ENCODE peak calls at places on chromosomes 1 and 21, in six cellular contexts. One of them, this sample, is unnamed.
A peak's percentile ranks its signal among the peaks of the same experiment; 100 is the strongest.

GRCh38 chr21:26136686-26137085 is 33.9 kb downstream of the APP start:
- DNase-seq in CD4-positive, alpha-beta T cell: no peak
- DNase-seq in Peyer's patch: no peak
- DNase-seq in uterus: no peak
- DNase-seq in CD8-positive, alpha-beta T cell: no peak
- DNase-seq in suprapubic skin: no peak
- DNase-seq in this sample: no peak

GRCh38 chr21:34031835-34032370 is 41.5 kb upstream of the MRPS6 start:
- DNase-seq in CD4-positive, alpha-beta T cell: no peak
- DNase-seq in Peyer's patch: no peak
- DNase-seq in uterus: no peak
- DNase-seq in CD8-positive, alpha-beta T cell: no peak
- DNase-seq in suprapubic skin: no peak
- DNase-seq in this sample: no peak

GRCh38 chr1:244800821-244801220 is 34.6 kb upstream of the COX20 start:
- DNase-seq in CD4-positive, alpha-beta T cell: no peak
- DNase-seq in Peyer's patch: no peak
- DNase-seq in uterus: no peak
- DNase-seq in CD8-positive, alpha-beta T cell: no peak
- DNase-seq in suprapubic skin: peak; percentile 58
- DNase-seq in this sample: no peak

GRCh38 chr1:109844609-109845008 is 66.0 kb upstream of the CSF1 start:
- DNase-seq in CD4-positive, alpha-beta T cell: no peak
- DNase-seq in Peyer's patch: no peak
- DNase-seq in uterus: no peak
- DNase-seq in CD8-positive, alpha-beta T cell: no peak
- DNase-seq in suprapubic skin: no peak
- DNase-seq in this sample: no peak

GRCh38 chr1:205593532-205593931 is 38.3 kb downstream of the ELK4 start:
- DNase-seq in CD4-positive, alpha-beta T cell: no peak
- DNase-seq in Peyer's patch: no peak
- DNase-seq in uterus: no peak
- DNase-seq in CD8-positive, alpha-beta T cell: no peak
- DNase-seq in suprapubic skin: no peak
- DNase-seq in this sample: no peak

GRCh38 chr1:155681776-155682175 is 6.8 kb downstream of the YY1AP1 start:
- DNase-seq in CD4-positive, alpha-beta T cell: no peak
- DNase-seq in Peyer's patch: no peak
- DNase-seq in uterus: no peak
- DNase-seq in CD8-positive, alpha-beta T cell: no peak
- DNase-seq in suprapubic skin: no peak
- DNase-seq in this sample: no peak

GRCh38 chr1:45685308-45686080 is 839 bp downstream of the GPBP1L1 start:
- DNase-seq in CD4-positive, alpha-beta T cell: no peak
- DNase-seq in Peyer's patch: no peak
- DNase-seq in uterus: no peak
- DNase-seq in CD8-positive, alpha-beta T cell: no peak
- DNase-seq in suprapubic skin: no peak
- DNase-seq in this sample: no peak

GRCh38 chr1:47575855-47576757 is 138.3 kb downstream of the FOXD2 start:
- DNase-seq in CD4-positive, alpha-beta T cell: no peak
- DNase-seq in Peyer's patch: no peak
- DNase-seq in uterus: no peak
- DNase-seq in CD8-positive, alpha-beta T cell: no peak
- DNase-seq in suprapubic skin: no peak
- DNase-seq in this sample: no peak

GRCh38 chr1:94676686-94677085 is 135.1 kb upstream of the F3 start:
- DNase-seq in CD4-positive, alpha-beta T cell: no peak
- DNase-seq in Peyer's patch: no peak
- DNase-seq in uterus: no peak
- DNase-seq in CD8-positive, alpha-beta T cell: no peak
- DNase-seq in suprapubic skin: no peak
- DNase-seq in this sample: no peak

GRCh38 chr1:225863167-225863566 is 19.0 kb downstream of the TMEM63A start:
- DNase-seq in CD4-positive, alpha-beta T cell: no peak
- DNase-seq in Peyer's patch: no peak
- DNase-seq in uterus: peak; percentile 73
- DNase-seq in CD8-positive, alpha-beta T cell: no peak
- DNase-seq in suprapubic skin: no peak
- DNase-seq in this sample: no peak

GRCh38 chr1:47562799-47563198 is 125.0 kb downstream of the FOXD2 start:
- DNase-seq in CD4-positive, alpha-beta T cell: no peak
- DNase-seq in Peyer's patch: no peak
- DNase-seq in uterus: no peak
- DNase-seq in CD8-positive, alpha-beta T cell: no peak
- DNase-seq in suprapubic skin: no peak
- DNase-seq in this sample: no peak

GRCh38 chr1:150575518-150576366 is 3.7 kb downstream of the MCL1 start:
- DNase-seq in CD4-positive, alpha-beta T cell: no peak
- DNase-seq in Peyer's patch: no peak
- DNase-seq in uterus: no peak
- DNase-seq in CD8-positive, alpha-beta T cell: no peak
- DNase-seq in suprapubic skin: no peak
- DNase-seq in this sample: no peak

GRCh38 chr1:215473943-215474342 is 93.2 kb upstream of the KCTD3 start:
- DNase-seq in CD4-positive, alpha-beta T cell: no peak
- DNase-seq in Peyer's patch: no peak
- DNase-seq in uterus: no peak
- DNase-seq in CD8-positive, alpha-beta T cell: no peak
- DNase-seq in suprapubic skin: no peak
- DNase-seq in this sample: no peak

GRCh38 chr1:156146749-156147405 is 6.5 kb upstream of the SEMA4A start:
- DNase-seq in CD4-positive, alpha-beta T cell: no peak
- DNase-seq in Peyer's patch: no peak
- DNase-seq in uterus: no peak
- DNase-seq in CD8-positive, alpha-beta T cell: no peak
- DNase-seq in suprapubic skin: no peak
- DNase-seq in this sample: no peak

GRCh38 chr21:36428789-36429671 is 43.8 kb downstream of the CHAF1B start:
- DNase-seq in CD4-positive, alpha-beta T cell: no peak
- DNase-seq in Peyer's patch: no peak
- DNase-seq in uterus: no peak
- DNase-seq in CD8-positive, alpha-beta T cell: no peak
- DNase-seq in suprapubic skin: no peak
- DNase-seq in this sample: no peak

GRCh38 chr1:230270185-230270939 is 155.8 kb downstream of the PGBD5 start:
- DNase-seq in CD4-positive, alpha-beta T cell: no peak
- DNase-seq in Peyer's patch: no peak
- DNase-seq in uterus: no peak
- DNase-seq in CD8-positive, alpha-beta T cell: no peak
- DNase-seq in suprapubic skin: peak; percentile 12
- DNase-seq in this sample: no peak

GRCh38 chr1:224697888-224698450 is 81.9 kb downstream of the CNIH3 start:
- DNase-seq in CD4-positive, alpha-beta T cell: no peak
- DNase-seq in Peyer's patch: no peak
- DNase-seq in uterus: no peak
- DNase-seq in CD8-positive, alpha-beta T cell: no peak
- DNase-seq in suprapubic skin: no peak
- DNase-seq in this sample: no peak

GRCh38 chr21:45523411-45524101 is 18.7 kb downstream of the SLC19A1 start:
- DNase-seq in CD4-positive, alpha-beta T cell: no peak
- DNase-seq in Peyer's patch: no peak
- DNase-seq in uterus: peak; percentile 12
- DNase-seq in CD8-positive, alpha-beta T cell: no peak
- DNase-seq in suprapubic skin: peak; percentile 54
- DNase-seq in this sample: no peak

GRCh38 chr1:20705356-20705755 is 12.5 kb downstream of the KIF17 start:
- DNase-seq in CD4-positive, alpha-beta T cell: no peak
- DNase-seq in Peyer's patch: no peak
- DNase-seq in uterus: no peak
- DNase-seq in CD8-positive, alpha-beta T cell: no peak
- DNase-seq in suprapubic skin: no peak
- DNase-seq in this sample: no peak

DNA sequence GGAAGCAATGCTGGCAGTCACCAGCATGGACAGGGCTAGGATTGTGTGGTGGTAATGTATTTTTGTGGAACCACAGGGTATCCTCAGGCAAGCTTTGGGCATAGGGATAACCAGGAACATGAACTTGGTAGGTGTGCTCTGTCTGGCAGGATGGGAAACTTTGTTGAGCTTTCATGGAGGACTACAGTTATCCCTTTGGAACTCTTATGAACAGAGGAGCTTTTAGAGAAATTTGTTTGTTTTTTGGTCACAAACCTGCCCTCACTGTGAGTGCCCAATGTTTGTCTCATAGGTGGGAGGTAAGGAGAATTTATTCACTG is 54.4 kb downstream of the MACF1 start:
- DNase-seq in CD4-positive, alpha-beta T cell: no peak
- DNase-seq in Peyer's patch: no peak
- DNase-seq in uterus: no peak
- DNase-seq in CD8-positive, alpha-beta T cell: no peak
- DNase-seq in suprapubic skin: no peak
- DNase-seq in this sample: no peak
- H3K27ac ChIP-seq in CD4-positive, alpha-beta T cell: no peak overlapping the region
- H3K27ac ChIP-seq in Peyer's patch: no peak overlapping the region
- H3K27ac ChIP-seq in uterus: peak overlapping the region; percentile 80
- H3K27ac ChIP-seq in CD8-positive, alpha-beta T cell: no peak overlapping the region
- H3K27ac ChIP-seq in suprapubic skin: no peak overlapping the region
- H3K27ac ChIP-seq in this sample: peak overlapping the region; percentile 30

GRCh38 chr1:9596419-9597123 is 7.9 kb downstream of the TMEM201 start:
- DNase-seq in CD4-positive, alpha-beta T cell: no peak
- DNase-seq in Peyer's patch: no peak
- DNase-seq in uterus: no peak
- DNase-seq in CD8-positive, alpha-beta T cell: no peak
- DNase-seq in suprapubic skin: peak; percentile 74
- DNase-seq in this sample: no peak

GRCh38 chr1:9595968-9596340 is 7.2 kb downstream of the TMEM201 start:
- DNase-seq in CD4-positive, alpha-beta T cell: no peak
- DNase-seq in Peyer's patch: no peak
- DNase-seq in uterus: no peak
- DNase-seq in CD8-positive, alpha-beta T cell: no peak
- DNase-seq in suprapubic skin: no peak
- DNase-seq in this sample: no peak

GRCh38 chr1:9593492-9594465 is 5.1 kb downstream of the TMEM201 start:
- DNase-seq in CD4-positive, alpha-beta T cell: peak; percentile 20
- DNase-seq in Peyer's patch: peak; percentile 63
- DNase-seq in uterus: no peak
- DNase-seq in CD8-positive, alpha-beta T cell: no peak
- DNase-seq in suprapubic skin: no peak
- DNase-seq in this sample: peak; percentile 25

GRCh38 chr1:9594471-9595155 is 5.9 kb downstream of the TMEM201 start:
- DNase-seq in CD4-positive, alpha-beta T cell: no peak
- DNase-seq in Peyer's patch: no peak
- DNase-seq in uterus: no peak
- DNase-seq in CD8-positive, alpha-beta T cell: no peak
- DNase-seq in suprapubic skin: no peak
- DNase-seq in this sample: no peak

GRCh38 chr1:9595156-9595967 is 6.7 kb downstream of the TMEM201 start:
- DNase-seq in CD4-positive, alpha-beta T cell: no peak
- DNase-seq in Peyer's patch: no peak
- DNase-seq in uterus: no peak
- DNase-seq in CD8-positive, alpha-beta T cell: no peak
- DNase-seq in suprapubic skin: no peak
- DNase-seq in this sample: no peak
- H3K27ac ChIP-seq in CD4-positive, alpha-beta T cell: no peak overlapping the region
- H3K27ac ChIP-seq in Peyer's patch: no peak overlapping the region
- H3K27ac ChIP-seq in uterus: no peak overlapping the region
- H3K27ac ChIP-seq in CD8-positive, alpha-beta T cell: no peak overlapping the region
- H3K27ac ChIP-seq in suprapubic skin: no peak overlapping the region
- H3K27ac ChIP-seq in this sample: no peak overlapping the region

GRCh38 chr1:211393203-211393602 is 66.6 kb downstream of the TRAF5 start:
- DNase-seq in CD4-positive, alpha-beta T cell: no peak
- DNase-seq in Peyer's patch: no peak
- DNase-seq in uterus: no peak
- DNase-seq in CD8-positive, alpha-beta T cell: no peak
- DNase-seq in suprapubic skin: no peak
- DNase-seq in this sample: no peak
- H3K27ac ChIP-seq in CD4-positive, alpha-beta T cell: no peak overlapping the region
- H3K27ac ChIP-seq in Peyer's patch: no peak overlapping the region
- H3K27ac ChIP-seq in uterus: no peak overlapping the region
- H3K27ac ChIP-seq in CD8-positive, alpha-beta T cell: no peak overlapping the region
- H3K27ac ChIP-seq in suprapubic skin: no peak overlapping the region
- H3K27ac ChIP-seq in this sample: no peak overlapping the region

DNA sequence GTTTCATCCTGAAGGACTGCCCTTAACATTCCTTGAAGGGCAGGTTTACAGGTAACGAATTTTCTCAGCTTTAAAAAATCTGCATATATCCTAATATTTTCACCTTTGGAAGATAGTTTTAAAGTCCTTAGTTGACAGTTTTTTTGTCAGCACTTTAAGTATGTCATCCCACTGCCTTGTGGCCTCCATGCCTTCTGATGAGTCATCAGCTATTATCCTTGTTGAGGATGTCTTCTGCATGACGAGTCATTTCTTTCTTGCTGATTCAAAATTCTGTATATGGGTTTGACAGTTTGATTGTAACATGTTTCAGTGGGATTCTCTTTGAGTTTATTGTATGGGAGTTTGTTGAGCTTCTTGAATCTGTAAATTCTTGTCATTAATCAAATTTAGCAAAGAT is 500.6 kb downstream of the DISC1 start:
- DNase-seq in CD4-positive, alpha-beta T cell: no peak
- DNase-seq in Peyer's patch: no peak
- DNase-seq in uterus: no peak
- DNase-seq in CD8-positive, alpha-beta T cell: no peak
- DNase-seq in suprapubic skin: no peak
- DNase-seq in this sample: no peak
- H3K27ac ChIP-seq in CD4-positive, alpha-beta T cell: no peak overlapping the region
- H3K27ac ChIP-seq in Peyer's patch: no peak overlapping the region
- H3K27ac ChIP-seq in uterus: no peak overlapping the region
- H3K27ac ChIP-seq in CD8-positive, alpha-beta T cell: no peak overlapping the region
- H3K27ac ChIP-seq in suprapubic skin: no peak overlapping the region
- H3K27ac ChIP-seq in this sample: no peak overlapping the region

GRCh38 chr1:99650021-99650420 is 4.1 kb downstream of the PALMD start:
- DNase-seq in CD4-positive, alpha-beta T cell: no peak
- DNase-seq in Peyer's patch: no peak
- DNase-seq in uterus: no peak
- DNase-seq in CD8-positive, alpha-beta T cell: no peak
- DNase-seq in suprapubic skin: no peak
- DNase-seq in this sample: no peak
- H3K27ac ChIP-seq in CD4-positive, alpha-beta T cell: no peak overlapping the region
- H3K27ac ChIP-seq in Peyer's patch: no peak overlapping the region
- H3K27ac ChIP-seq in uterus: peak overlapping the region; percentile 90
- H3K27ac ChIP-seq in CD8-positive, alpha-beta T cell: no peak overlapping the region
- H3K27ac ChIP-seq in suprapubic skin: peak overlapping the region; percentile 78
- H3K27ac ChIP-seq in this sample: no peak overlapping the region

DNA sequence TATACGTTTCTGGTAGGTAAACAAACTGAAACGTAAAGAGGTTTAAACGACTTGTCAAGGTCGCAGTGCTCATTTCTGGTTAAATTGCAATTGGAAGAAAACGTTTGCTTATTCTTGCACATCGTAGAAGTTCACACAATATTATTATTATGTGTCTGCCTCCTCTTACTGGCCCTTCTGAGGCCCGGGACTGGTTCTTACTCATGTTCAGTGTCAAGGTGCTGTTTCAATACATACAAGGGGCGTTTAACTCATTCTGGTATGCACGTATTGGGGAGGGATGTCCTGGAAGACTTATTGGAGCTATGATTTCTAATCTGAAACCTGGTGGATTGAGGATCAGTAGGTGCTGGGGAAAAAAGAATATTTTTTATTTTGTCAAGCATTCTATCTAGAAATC is 932 bp downstream of the RPF1 start:
- DNase-seq in CD4-positive, alpha-beta T cell: no peak
- DNase-seq in Peyer's patch: no peak
- DNase-seq in uterus: no peak
- DNase-seq in CD8-positive, alpha-beta T cell: no peak
- DNase-seq in suprapubic skin: no peak
- DNase-seq in this sample: no peak
- H3K27ac ChIP-seq in CD4-positive, alpha-beta T cell: peak overlapping the region; percentile 82
- H3K27ac ChIP-seq in Peyer's patch: no peak overlapping the region
- H3K27ac ChIP-seq in uterus: peak overlapping the region; percentile 80
- H3K27ac ChIP-seq in CD8-positive, alpha-beta T cell: peak overlapping the region; percentile 88
- H3K27ac ChIP-seq in suprapubic skin: peak overlapping the region; percentile 89
- H3K27ac ChIP-seq in this sample: no peak overlapping the region

GRCh38 chr1:164754088-164754600 is 195.2 kb downstream of the PBX1 start:
- DNase-seq in CD4-positive, alpha-beta T cell: no peak
- DNase-seq in Peyer's patch: no peak
- DNase-seq in uterus: peak; percentile 71
- DNase-seq in CD8-positive, alpha-beta T cell: no peak
- DNase-seq in suprapubic skin: no peak
- DNase-seq in this sample: peak; percentile 29
- H3K27ac ChIP-seq in CD4-positive, alpha-beta T cell: no peak overlapping the region
- H3K27ac ChIP-seq in Peyer's patch: no peak overlapping the region
- H3K27ac ChIP-seq in uterus: peak overlapping the region; percentile 93
- H3K27ac ChIP-seq in CD8-positive, alpha-beta T cell: no peak overlapping the region
- H3K27ac ChIP-seq in suprapubic skin: peak overlapping the region; percentile 78
- H3K27ac ChIP-seq in this sample: no peak overlapping the region